ENCODE peak calls at places on chromosome 6, in ten cellular contexts. One of them, this sample, is unnamed.

GRCh38 chr6:5083307-5083583 is 1.9 kb upstream of the PPP1R3G start:
- DNase-seq in HCT116: no peak
- DNase-seq in tibial artery: no peak
- DNase-seq in HepG2: no peak
- DNase-seq in ovary: no peak
- DNase-seq in GM12878: no peak
- DNase-seq in Peyer's patch: no peak
- DNase-seq in A549: no peak
- DNase-seq in transverse colon: no peak
- DNase-seq in heart left ventricle: no peak
- DNase-seq in this sample: no peak

GRCh38 chr6:62528894-62529526 is 243.0 kb upstream of the KHDRBS2 start:
- DNase-seq in HepG2: no peak
- DNase-seq in transverse colon: no peak
- DNase-seq in heart left ventricle: no peak
- DNase-seq in HCT116: no peak
- DNase-seq in A549: no peak
- DNase-seq in ovary: no peak
- DNase-seq in GM12878: no peak
- DNase-seq in tibial artery: no peak
- DNase-seq in Peyer's patch: no peak
- DNase-seq in this sample: no peak

GRCh38 chr6:152981219-152981618 is 1.6 kb downstream of the FBXO5 start:
- DNase-seq in ovary: no peak
- DNase-seq in A549: no peak
- DNase-seq in tibial artery: no peak
- DNase-seq in transverse colon: no peak
- DNase-seq in HCT116: no peak
- DNase-seq in HepG2: no peak
- DNase-seq in GM12878: no peak
- DNase-seq in Peyer's patch: no peak
- DNase-seq in heart left ventricle: no peak
- DNase-seq in this sample: no peak

GRCh38 chr6:38387994-38388393 is 251.7 kb downstream of the BTBD9 start:
- DNase-seq in HepG2: no peak
- DNase-seq in heart left ventricle: no peak
- DNase-seq in GM12878: no peak
- DNase-seq in ovary: no peak
- DNase-seq in A549: no peak
- DNase-seq in HCT116: no peak
- DNase-seq in tibial artery: no peak
- DNase-seq in transverse colon: no peak
- DNase-seq in Peyer's patch: no peak
- DNase-seq in this sample: no peak

GRCh38 chr6:69026243-69026642 is 391.2 kb downstream of the ADGRB3 start:
- DNase-seq in Peyer's patch: no peak
- DNase-seq in GM12878: no peak
- DNase-seq in heart left ventricle: no peak
- DNase-seq in tibial artery: no peak
- DNase-seq in A549: no peak
- DNase-seq in HepG2: no peak
- DNase-seq in HCT116: no peak
- DNase-seq in ovary: no peak
- DNase-seq in transverse colon: no peak
- DNase-seq in this sample: no peak

GRCh38 chr6:25062070-25062811 is 126.5 kb upstream of the RIPOR2 start:
- DNase-seq in tibial artery: no peak
- DNase-seq in transverse colon: no peak
- DNase-seq in GM12878: no peak
- DNase-seq in A549: no peak
- DNase-seq in Peyer's patch: no peak
- DNase-seq in HCT116: no peak
- DNase-seq in heart left ventricle: no peak
- DNase-seq in ovary: no peak
- DNase-seq in HepG2: no peak
- DNase-seq in this sample: no peak

GRCh38 chr6:159989882-159990480 is 21.1 kb downstream of the IGF2R start:
- DNase-seq in HCT116: no peak
- DNase-seq in ovary: no peak
- DNase-seq in heart left ventricle: no peak
- DNase-seq in A549: no peak
- DNase-seq in tibial artery: no peak
- DNase-seq in transverse colon: no peak
- DNase-seq in Peyer's patch: no peak
- DNase-seq in GM12878: no peak
- DNase-seq in HepG2: no peak
- DNase-seq in this sample: no peak

GRCh38 chr6:170225852-170226417 is 64.9 kb downstream of the DLL1 start:
- DNase-seq in ovary: no peak
- DNase-seq in HCT116: no peak
- DNase-seq in heart left ventricle: peak; percentile 37
- DNase-seq in Peyer's patch: peak; percentile 41
- DNase-seq in tibial artery: peak; percentile 48
- DNase-seq in HepG2: no peak
- DNase-seq in transverse colon: no peak
- DNase-seq in GM12878: no peak
- DNase-seq in A549: no peak
- DNase-seq in this sample: no peak

GRCh38 chr6:134422426-134423231 is 104.7 kb upstream of the SGK1 start:
- DNase-seq in ovary: no peak
- DNase-seq in transverse colon: no peak
- DNase-seq in A549: peak; percentile 85
- DNase-seq in HCT116: peak; percentile 28
- DNase-seq in Peyer's patch: no peak
- DNase-seq in tibial artery: no peak
- DNase-seq in heart left ventricle: no peak
- DNase-seq in HepG2: peak; percentile 20
- DNase-seq in GM12878: no peak
- DNase-seq in this sample: no peak

GRCh38 chr6:32837651-32838113 is 857 bp downstream of the TAP2 start:
- DNase-seq in Peyer's patch: no peak
- DNase-seq in HepG2: no peak
- DNase-seq in tibial artery: no peak
- DNase-seq in heart left ventricle: no peak
- DNase-seq in ovary: no peak
- DNase-seq in GM12878: no peak
- DNase-seq in transverse colon: no peak
- DNase-seq in HCT116: no peak
- DNase-seq in A549: no peak
- DNase-seq in this sample: no peak

GRCh38 chr6:31822038-31822821 is 5.3 kb upstream of the HSPA1B start:
- DNase-seq in GM12878: no peak
- DNase-seq in ovary: peak; percentile 87
- DNase-seq in transverse colon: peak; percentile 92
- DNase-seq in heart left ventricle: peak; percentile 89
- DNase-seq in tibial artery: peak; percentile 97
- DNase-seq in HCT116: no peak
- DNase-seq in Peyer's patch: peak; percentile 89
- DNase-seq in A549: peak; percentile 87
- DNase-seq in HepG2: peak; percentile 67
- DNase-seq in this sample: no peak

GRCh38 chr6:125584468-125584939 is 164.9 kb upstream of the HEY2 start:
- DNase-seq in GM12878: no peak
- DNase-seq in HepG2: no peak
- DNase-seq in ovary: no peak
- DNase-seq in HCT116: no peak
- DNase-seq in transverse colon: no peak
- DNase-seq in Peyer's patch: no peak
- DNase-seq in A549: peak; percentile 29
- DNase-seq in tibial artery: peak; percentile 86
- DNase-seq in heart left ventricle: peak; percentile 70
- DNase-seq in this sample: peak; percentile 52

GRCh38 chr6:96649926-96650325 is 87.0 kb downstream of the FHL5 start:
- DNase-seq in ovary: no peak
- DNase-seq in transverse colon: no peak
- DNase-seq in Peyer's patch: no peak
- DNase-seq in GM12878: no peak
- DNase-seq in HepG2: no peak
- DNase-seq in heart left ventricle: no peak
- DNase-seq in HCT116: no peak
- DNase-seq in A549: no peak
- DNase-seq in tibial artery: no peak
- DNase-seq in this sample: no peak

DNA sequence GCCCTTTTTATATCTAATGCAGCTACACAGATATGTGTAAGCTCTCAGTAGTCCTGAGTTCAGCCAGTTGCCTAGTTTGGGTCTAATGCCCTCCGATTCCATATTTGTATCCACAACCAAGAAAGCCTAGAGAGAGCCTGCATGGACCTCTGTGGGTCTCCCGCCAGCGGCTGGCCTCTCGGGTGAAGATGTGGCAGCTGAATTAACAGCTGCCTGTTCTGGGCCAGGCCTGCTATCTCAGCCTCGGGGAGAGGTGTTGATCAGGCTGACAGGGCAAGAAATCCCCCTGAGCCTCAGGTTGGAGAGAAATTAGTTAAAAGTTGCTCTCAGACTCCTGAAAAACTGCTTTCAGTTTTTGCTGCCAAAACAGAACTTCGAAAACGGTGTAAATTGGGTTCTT is 19.8 kb downstream of the PTK7 start:
- DNase-seq in tibial artery: no peak
- DNase-seq in heart left ventricle: no peak
- DNase-seq in transverse colon: no peak
- DNase-seq in A549: no peak
- DNase-seq in GM12878: no peak
- DNase-seq in Peyer's patch: no peak
- DNase-seq in ovary: no peak
- DNase-seq in HCT116: no peak
- DNase-seq in HepG2: no peak
- DNase-seq in this sample: no peak
- H3K4me1 ChIP-seq in tibial artery: peaks cover 16% of the 10 kb centered on the region
- H3K4me1 ChIP-seq in heart left ventricle: no peaks in the 10 kb centered on the region
- H3K4me1 ChIP-seq in transverse colon: peaks cover 4% of the 10 kb centered on the region
- H3K4me1 ChIP-seq in A549: no peaks in the 10 kb centered on the region
- H3K4me1 ChIP-seq in GM12878: peaks cover 19% of the 10 kb centered on the region
- H3K4me1 ChIP-seq in Peyer's patch: no peaks in the 10 kb centered on the region
- H3K4me1 ChIP-seq in ovary: peaks cover 17% of the 10 kb centered on the region
- H3K4me1 ChIP-seq in HCT116: peaks cover 70% of the 10 kb centered on the region
- H3K4me1 ChIP-seq in HepG2: peaks cover 70% of the 10 kb centered on the region
- H3K4me1 ChIP-seq in this sample: peaks cover 8% of the 10 kb centered on the region

DNA sequence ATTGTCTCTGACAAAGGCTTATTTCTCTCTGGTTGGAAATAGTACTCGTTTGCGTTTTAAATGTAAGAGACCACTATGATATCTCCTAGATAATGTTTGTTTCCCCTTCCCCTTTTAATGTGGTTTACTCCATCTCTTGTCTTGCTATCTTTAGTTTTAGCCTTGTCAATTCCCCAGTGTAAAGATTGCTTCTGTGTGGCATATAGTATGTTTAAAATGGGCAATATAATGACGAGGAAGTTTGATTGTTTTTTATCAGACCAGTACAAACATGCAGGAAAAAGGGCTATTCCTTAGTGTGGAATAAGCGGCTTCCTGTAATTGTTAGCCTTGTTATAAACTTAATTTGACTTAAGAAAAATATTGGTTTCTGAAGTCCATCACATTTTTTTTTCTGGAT is 3.1 kb downstream of the QKI start:
- DNase-seq in heart left ventricle: no peak
- DNase-seq in tibial artery: no peak
- DNase-seq in GM12878: no peak
- DNase-seq in transverse colon: no peak
- DNase-seq in ovary: no peak
- DNase-seq in HepG2: no peak
- DNase-seq in A549: no peak
- DNase-seq in Peyer's patch: no peak
- DNase-seq in HCT116: no peak
- DNase-seq in this sample: no peak
- H3K4me3 ChIP-seq in heart left ventricle: peak overlapping the region; percentile 49
- H3K4me3 ChIP-seq in tibial artery: peak overlapping the region; percentile 96
- H3K4me3 ChIP-seq in GM12878: peak overlapping the region; percentile 90
- H3K4me3 ChIP-seq in transverse colon: peak overlapping the region; percentile 81
- H3K4me3 ChIP-seq in ovary: peak overlapping the region; percentile 69
- H3K4me3 ChIP-seq in HepG2: peak overlapping the region; percentile 96
- H3K4me3 ChIP-seq in A549: peak overlapping the region; percentile 91
- H3K4me3 ChIP-seq in Peyer's patch: no peak overlapping the region
- H3K4me3 ChIP-seq in HCT116: no peak overlapping the region
- H3K4me3 ChIP-seq in this sample: no peak overlapping the region

DNA sequence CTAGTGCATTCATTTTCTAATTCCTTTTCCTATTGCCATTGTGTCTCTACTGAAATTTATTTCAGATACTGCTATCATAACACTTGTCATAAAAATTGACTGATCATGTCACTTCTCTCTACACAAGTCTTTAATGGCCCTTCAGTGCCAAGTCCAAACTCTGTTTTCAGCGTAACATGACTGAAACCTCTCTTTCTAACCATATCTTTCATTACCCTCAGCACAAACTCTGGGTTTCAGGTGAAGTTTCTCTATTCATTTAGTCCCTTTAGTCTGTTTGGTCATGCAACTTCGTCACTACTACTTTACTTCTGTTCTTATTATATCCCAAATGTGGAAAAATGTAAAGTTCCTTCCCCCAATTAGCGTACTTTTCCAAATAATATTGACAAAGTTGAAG is 234.9 kb downstream of the OGFRL1 start:
- DNase-seq in transverse colon: no peak
- DNase-seq in heart left ventricle: no peak
- DNase-seq in ovary: no peak
- DNase-seq in HCT116: no peak
- DNase-seq in A549: no peak
- DNase-seq in Peyer's patch: no peak
- DNase-seq in HepG2: no peak
- DNase-seq in tibial artery: no peak
- DNase-seq in GM12878: no peak
- DNase-seq in this sample: no peak
- H3K4me1 ChIP-seq in transverse colon: no peaks in the 10 kb centered on the region
- H3K4me1 ChIP-seq in heart left ventricle: no peaks in the 10 kb centered on the region
- H3K4me1 ChIP-seq in ovary: no peaks in the 10 kb centered on the region
- H3K4me1 ChIP-seq in HCT116: no peaks in the 10 kb centered on the region
- H3K4me1 ChIP-seq in A549: no peaks in the 10 kb centered on the region
- H3K4me1 ChIP-seq in Peyer's patch: no peaks in the 10 kb centered on the region
- H3K4me1 ChIP-seq in HepG2: no peaks in the 10 kb centered on the region
- H3K4me1 ChIP-seq in tibial artery: no peaks in the 10 kb centered on the region
- H3K4me1 ChIP-seq in GM12878: no peaks in the 10 kb centered on the region
- H3K4me1 ChIP-seq in this sample: no peaks in the 10 kb centered on the region

GRCh38 chr6:144702781-144703180 is 417.6 kb downstream of the UTRN start:
- DNase-seq in GM12878: no peak
- DNase-seq in transverse colon: no peak
- DNase-seq in A549: no peak
- DNase-seq in HCT116: no peak
- DNase-seq in HepG2: no peak
- DNase-seq in heart left ventricle: no peak
- DNase-seq in Peyer's patch: no peak
- DNase-seq in tibial artery: no peak
- DNase-seq in ovary: no peak
- DNase-seq in this sample: no peak
- H3K4me3 ChIP-seq in GM12878: no peak overlapping the region
- H3K4me3 ChIP-seq in transverse colon: no peak overlapping the region
- H3K4me3 ChIP-seq in A549: no peak overlapping the region
- H3K4me3 ChIP-seq in HCT116: no peak overlapping the region
- H3K4me3 ChIP-seq in HepG2: no peak overlapping the region
- H3K4me3 ChIP-seq in heart left ventricle: no peak overlapping the region
- H3K4me3 ChIP-seq in Peyer's patch: no peak overlapping the region
- H3K4me3 ChIP-seq in tibial artery: no peak overlapping the region
- H3K4me3 ChIP-seq in ovary: no peak overlapping the region
- H3K4me3 ChIP-seq in this sample: no peak overlapping the region

GRCh38 chr6:17968876-17969275 is 18.6 kb downstream of the KIF13A start:
- DNase-seq in tibial artery: no peak
- DNase-seq in Peyer's patch: no peak
- DNase-seq in ovary: no peak
- DNase-seq in A549: no peak
- DNase-seq in HCT116: no peak
- DNase-seq in GM12878: no peak
- DNase-seq in transverse colon: no peak
- DNase-seq in heart left ventricle: no peak
- DNase-seq in HepG2: no peak
- DNase-seq in this sample: no peak
- H3K4me1 ChIP-seq in tibial artery: peaks cover 71% of the 10 kb centered on the region
- H3K4me1 ChIP-seq in Peyer's patch: peaks cover 2% of the 10 kb centered on the region
- H3K4me1 ChIP-seq in ovary: peaks cover 12% of the 10 kb centered on the region
- H3K4me1 ChIP-seq in A549: peaks cover 55% of the 10 kb centered on the region
- H3K4me1 ChIP-seq in HCT116: peaks cover 13% of the 10 kb centered on the region
- H3K4me1 ChIP-seq in GM12878: no peaks in the 10 kb centered on the region
- H3K4me1 ChIP-seq in transverse colon: peaks cover 13% of the 10 kb centered on the region
- H3K4me1 ChIP-seq in heart left ventricle: peaks cover 50% of the 10 kb centered on the region
- H3K4me1 ChIP-seq in HepG2: no peaks in the 10 kb centered on the region
- H3K4me1 ChIP-seq in this sample: peaks cover 1% of the 10 kb centered on the region

This sample was measured in iPS DF 6.9.